ENCODE peak calls at places on chromosomes 3 and 15, in six cellular contexts. U, Z, J, S, B and L are unnamed samples.

GRCh38 chr3:112667599-112667998 is 26.7 kb upstream of the CCDC80 start:
- DNase-seq in B (no peak), Z (no peak), S (no peak), J (no peak), U (no peak), L (no peak)

GRCh38 chr15:42091753-42092665 is 2.4 kb downstream of the PLA2G4D start:
- DNase-seq in J (no peak), B (no peak), Z (no peak), U (peak), S (no peak), L (no peak)

GRCh38 chr3:143234521-143234920 is 115.0 kb downstream of the CHST2 start:
- DNase-seq in S (no peak), Z (no peak), J (no peak), U (no peak), B (no peak), L (no peak)

GRCh38 chr3:53162672-53163458 is 1.9 kb downstream of the PRKCD start:
- DNase-seq in S (no peak), B (no peak), Z (no peak), J (no peak), U (no peak), L (no peak)

GRCh38 chr15:58308742-58309355 is 122.9 kb upstream of the LIPC start:
- DNase-seq in J (no peak), Z (no peak), S (no peak), U (peak), B (no peak), L (no peak)

GRCh38 chr3:108822167-108822897 is at the start of gene TRAT1:
- DNase-seq in J (no peak), U (no peak), S (no peak), B (no peak), Z (no peak), L (no peak)

GRCh38 chr3:172221550-172221949 is 182.2 kb downstream of the FNDC3B start:
- DNase-seq in B (no peak), J (peak), S (peak), U (no peak), Z (no peak), L (no peak)

GRCh38 chr3:52056521-52056967 is at the start of gene DUSP7:
- DNase-seq in B (peak), S (no peak), Z (peak), U (peak), J (no peak), L (peak)

GRCh38 chr15:55230953-55231352 is 34.2 kb upstream of the RSL24D1 start:
- DNase-seq in S (no peak), B (no peak), U (no peak), Z (no peak), J (no peak), L (no peak)

GRCh38 chr15:56732881-56733130 is 503 bp downstream of the ZNF280D start:
- DNase-seq in Z (no peak), S (no peak), U (no peak), J (no peak), B (no peak), L (no peak)

GRCh38 chr3:53850895-53851294 is 4.5 kb downstream of the IL17RB start:
- DNase-seq in B (no peak), S (peak), Z (no peak), J (no peak), U (no peak), L (no peak)

GRCh38 chr3:66989860-66990696 is 8.0 kb upstream of the KBTBD8 start:
- DNase-seq in Z (no peak), J (no peak), S (no peak), B (no peak), U (peak), L (no peak)
- TF ChIP-seq CTCF in Z (peak), J (peak), S (peak), B (no peak), U (peak), L (peak)

DNA sequence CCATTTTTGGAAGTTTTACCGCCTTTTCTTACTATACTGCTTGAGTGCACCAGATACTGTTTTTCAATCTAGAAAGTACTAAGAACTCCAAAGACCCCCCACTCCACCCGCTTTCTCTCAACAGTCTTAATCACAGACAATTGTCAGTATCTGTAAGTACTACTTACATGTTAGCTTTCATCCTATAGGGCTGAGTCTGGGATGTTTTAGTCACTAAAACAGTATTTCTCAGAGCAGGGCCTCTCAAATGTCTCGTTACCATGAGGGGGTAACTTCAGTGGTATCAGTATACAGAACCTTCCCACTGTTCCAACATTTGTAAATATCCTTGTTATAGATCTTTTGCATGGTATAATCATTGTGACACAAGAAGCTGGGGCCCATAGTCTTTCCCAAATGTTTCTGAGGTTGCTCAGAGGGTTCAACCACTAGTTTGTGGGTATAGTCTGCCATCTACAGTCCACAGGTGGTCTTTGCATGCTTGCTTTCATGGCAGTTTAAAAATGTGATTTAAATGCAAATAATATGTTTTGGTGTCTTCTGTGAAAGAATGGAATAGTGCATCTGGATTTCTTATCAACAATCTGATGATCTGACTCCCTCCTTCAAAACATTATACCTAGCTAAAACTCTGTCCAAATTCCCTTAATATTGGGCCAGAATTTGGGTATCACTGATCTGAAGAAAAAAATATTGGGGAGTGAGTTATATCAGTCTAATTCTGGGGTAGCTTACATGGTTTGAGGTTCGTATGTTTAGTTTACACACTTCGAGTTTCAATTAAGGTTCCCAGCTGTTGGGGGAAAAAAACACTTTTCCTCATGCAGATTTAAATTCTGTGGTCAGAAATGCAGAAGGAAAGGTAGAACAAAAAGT is 18.0 kb upstream of the DNAJC13 start:
- DNase-seq in J (no peak), U (peak), S (peak), B (no peak), Z (no peak), L (no peak)
- TF ChIP-seq CTCF in J (peak), U (peak), S (peak), B (no peak), Z (peak), L (peak)

DNA sequence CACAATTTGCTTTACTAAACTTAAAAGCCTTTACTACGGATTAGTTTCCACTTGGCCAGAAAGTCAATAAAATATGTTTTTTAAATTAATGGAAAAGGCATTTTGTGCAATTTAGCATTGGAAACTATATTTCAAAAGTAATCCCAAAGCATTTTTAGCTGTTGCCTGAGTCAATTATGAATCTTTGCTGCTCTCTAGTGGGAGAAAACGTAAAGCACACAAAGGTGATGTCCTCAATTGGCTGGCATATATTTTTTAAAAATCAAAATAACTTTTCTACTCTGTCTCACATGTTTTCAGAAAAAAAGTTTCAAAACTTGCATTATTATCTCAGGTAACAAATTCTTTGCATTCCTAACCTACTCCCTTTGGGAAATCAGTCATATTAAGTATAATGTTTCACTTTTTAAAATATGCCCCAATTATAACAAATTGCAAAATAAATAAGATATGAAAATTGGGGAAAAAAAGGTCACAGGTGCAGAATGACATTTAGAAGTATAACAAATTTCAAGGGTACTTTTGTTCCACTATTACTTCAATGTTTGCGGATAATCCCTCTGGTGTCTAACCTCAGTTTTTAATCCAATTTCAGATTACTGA is 47.2 kb upstream of the TEX55 start:
- DNase-seq in B (no peak), J (peak), Z (no peak), U (peak), S (peak), L (no peak)
- TF ChIP-seq CTCF in B (no peak), J (peak), Z (peak), U (peak), S (peak), L (peak)

GRCh38 chr15:84934942-84935729 is 46.5 kb upstream of the PDE8A start:
- DNase-seq in J (no peak), U (peak), S (no peak), B (no peak), Z (no peak), L (no peak)
- TF ChIP-seq CTCF in J (peak), U (peak), S (no peak), B (peak), Z (no peak), L (no peak)